ENCODE peak calls at places on chromosomes 6 and 20, in eight cellular contexts. K is RKO; T is neural crest cell; F is stimulated activated CD4-positive, alpha-beta T cell treated with anti-CD3 and anti-CD28 coated beads, Interleukin-12 subunit alpha, Interleukin-12 subunit beta, amount 100 ng/mL, for 24 hours; W is adrenal gland; B is GM12891; Z is ecto neural progenitor cell; X is ACHN. L is an unnamed sample.

GRCh38 chr6:152605342-152605741 is 31.8 kb downstream of the SYNE1 start:
- DNase-seq in X (no peak), W (no peak), B (no peak), Z (no peak), K (no peak), T (no peak), F (no peak), L (peak; percentile 21)

GRCh38 chr6:15491255-15491985 is 171.4 kb downstream of the DTNBP1 start:
- DNase-seq in X (peak; percentile 40), T (peak; percentile 63), W (peak; percentile 88), K (peak; percentile 63), B (peak; percentile 60), F (peak; percentile 47), Z (no peak), L (peak; percentile 89)

GRCh38 chr6:18245642-18246041 is 18.7 kb downstream of the DEK start:
- DNase-seq in Z (no peak), K (no peak), X (no peak), T (no peak), W (no peak), F (no peak), B (no peak), L (no peak)

GRCh38 chr6:130796313-130796905 is 30.8 kb upstream of the SMLR1 start:
- DNase-seq in B (no peak), Z (no peak), F (no peak), X (no peak), K (no peak), W (no peak), T (no peak), L (peak; percentile 82)

GRCh38 chr6:13522639-13523038 is 35.2 kb upstream of the GFOD1 start:
- DNase-seq in Z (no peak), X (no peak), K (peak; percentile 7), B (no peak), F (no peak), W (no peak), T (no peak), L (peak; percentile 69)

GRCh38 chr20:52565614-52566013 is 374.0 kb upstream of the ZFP64 start:
- DNase-seq in B (no peak), K (no peak), X (no peak), Z (no peak), F (no peak), T (no peak), W (no peak), L (no peak)

GRCh38 chr20:61938839-61939690 is 126.6 kb downstream of the TAF4 start:
- DNase-seq in F (no peak), X (no peak), T (no peak), B (no peak), Z (no peak), W (no peak), K (no peak), L (no peak)

GRCh38 chr6:121912905-121913304 is 477.5 kb downstream of the GJA1 start:
- DNase-seq in T (no peak), B (no peak), X (no peak), Z (no peak), F (no peak), W (no peak), K (no peak), L (no peak)

GRCh38 chr6:40912158-40912946 is 126.7 kb downstream of the UNC5CL start:
- DNase-seq in X (peak; percentile 23), Z (peak; percentile 55), B (peak; percentile 35), K (no peak), F (no peak), T (no peak), W (peak; percentile 38), L (peak; percentile 36)

GRCh38 chr20:24160563-24161355 is 172.2 kb upstream of the GGTLC1 start:
- DNase-seq in Z (peak; percentile 58), K (peak; percentile 57), B (no peak), F (no peak), W (peak; percentile 60), T (peak; percentile 54), X (peak; percentile 38), L (peak; percentile 87)

GRCh38 chr6:100118301-100118700 is 124.3 kb upstream of the MCHR2 start:
- DNase-seq in T (no peak), X (no peak), F (no peak), W (no peak), Z (no peak), K (no peak), B (no peak), L (no peak)

GRCh38 chr20:381581-382290 is 1.2 kb downstream of the TRIB3 start:
- DNase-seq in F (peak; percentile 31), X (peak; percentile 77), T (peak; percentile 43), Z (peak; percentile 67), W (peak; percentile 78), B (peak; percentile 83), K (peak; percentile 84), L (peak; percentile 77)

GRCh38 chr20:37526238-37526838 is 1.3 kb downstream of the BLCAP start:
- DNase-seq in Z (peak; percentile 69), T (no peak), K (peak; percentile 66), B (no peak), W (no peak), X (peak; percentile 51), F (no peak), L (peak; percentile 70)

GRCh38 chr20:6232436-6232835 is 109.6 kb upstream of the FERMT1 start:
- DNase-seq in B (no peak), T (no peak), X (no peak), F (no peak), Z (no peak), K (no peak), W (no peak), L (no peak)

GRCh38 chr6:34791164-34791841 is 580 bp upstream of the BLTP3A start:
- DNase-seq in W (peak; percentile 48), F (peak; percentile 24), T (no peak), X (peak; percentile 39), B (no peak), K (no peak), Z (peak; percentile 63), L (peak; percentile 28)

GRCh38 chr6:85005494-85005893 is 241.1 kb upstream of the TBX18 start:
- DNase-seq in W (no peak), T (no peak), F (no peak), Z (no peak), X (no peak), B (no peak), K (no peak), L (no peak)

GRCh38 chr6:35599761-35600658 is 87.3 kb upstream of the TULP1 start:
- DNase-seq in X (no peak), B (no peak), F (no peak), W (no peak), K (no peak), T (no peak), Z (no peak), L (peak; percentile 58)

GRCh38 chr6:106973841-106974336 is 640 bp downstream of the CD24 start:
- DNase-seq in X (no peak), T (peak; percentile 36), W (no peak), Z (no peak), B (no peak), K (no peak), F (no peak), L (no peak)

GRCh38 chr6:26304213-26305096 is 60.5 kb upstream of the BTN3A2 start:
- DNase-seq in X (no peak), Z (no peak), T (no peak), K (no peak), W (peak; percentile 62), F (no peak), B (no peak), L (peak; percentile 95)

GRCh38 chr20:45346291-45346718 is 1.9 kb downstream of the SDC4 start:
- DNase-seq in Z (no peak), T (no peak), X (no peak), W (no peak), F (no peak), B (no peak), K (no peak), L (no peak)

GRCh38 chr6:158879180-158879579 is 60.0 kb upstream of the EZR start:
- DNase-seq in T (no peak), W (no peak), Z (no peak), B (no peak), K (no peak), F (no peak), X (peak; percentile 14), L (peak; percentile 63)

GRCh38 chr6:136594671-136595070 is 44.4 kb upstream of the MAP7 start:
- DNase-seq in X (no peak), F (no peak), B (no peak), Z (no peak), T (no peak), K (no peak), W (no peak), L (no peak)

GRCh38 chr6:4174042-4174441 is 38.7 kb upstream of the ECI2 start:
- DNase-seq in F (no peak), W (no peak), K (no peak), X (no peak), Z (no peak), T (no peak), B (no peak), L (no peak)

GRCh38 chr20:41800040-41800439 is 181.9 kb upstream of the CHD6 start:
- DNase-seq in K (no peak), B (no peak), X (no peak), T (no peak), F (no peak), W (no peak), Z (no peak), L (no peak)

GRCh38 chr6:130679684-130680083 is 147.5 kb upstream of the SMLR1 start:
- DNase-seq in B (no peak), T (no peak), K (no peak), F (no peak), X (no peak), W (no peak), Z (no peak), L (no peak)

GRCh38 chr6:28907394-28907793 is 16.4 kb downstream of the TRIM27 start:
- DNase-seq in W (no peak), F (no peak), T (no peak), B (no peak), Z (no peak), X (no peak), K (peak; percentile 39), L (peak; percentile 75)

GRCh38 chr20:4383966-4384365 is 337.7 kb upstream of the PRND start:
- DNase-seq in K (no peak), X (no peak), Z (peak; percentile 17), F (no peak), T (no peak), W (no peak), B (no peak), L (no peak)

GRCh38 chr6:7201732-7202541 is 94.2 kb downstream of the RREB1 start:
- DNase-seq in F (no peak), K (no peak), W (peak; percentile 54), Z (no peak), X (no peak), B (peak; percentile 52), T (no peak), L (no peak)

L was measured in choroid plexus epithelial cell.